ENCODE peak calls at places on chromosomes 4 and X, in ten cellular contexts. Q, X, C, J, T, L, F, R, Z and H are unnamed samples.

GRCh38 chr4:26454961-26455360 is 35.3 kb downstream of the CCKAR start:
- DNase-seq in T (no peak), C (no peak), R (no peak), F (no peak), L (no peak), Q (no peak), J (no peak), X (no peak), Z (no peak), H (no peak)

GRCh38 chrX:106912864-106913263 is 7.3 kb upstream of the CLDN2 start:
- DNase-seq in T (no peak), C (no peak), Q (peak; percentile 39), L (no peak), X (peak; percentile 61), R (peak; percentile 32), Z (no peak), F (no peak), J (no peak), H (no peak)

GRCh38 chr4:148315049-148315448 is 127.2 kb downstream of the NR3C2 start:
- DNase-seq in C (no peak), J (no peak), R (no peak), T (no peak), L (no peak), Z (no peak), F (no peak), X (no peak), Q (no peak), H (no peak)

GRCh38 chr4:40570348-40571077 is 59.2 kb downstream of the RBM47 start:
- DNase-seq in X (no peak), J (no peak), L (peak; percentile 52), R (no peak), Z (no peak), Q (no peak), C (no peak), T (no peak), F (no peak), H (no peak)

GRCh38 chr4:150173420-150173819 is 95.2 kb downstream of the DCLK2 start:
- DNase-seq in Z (no peak), F (no peak), L (no peak), R (no peak), T (no peak), J (no peak), Q (no peak), C (no peak), X (no peak), H (no peak)

GRCh38 chrX:76427560-76428242 is at the start of gene MAGEE1:
- DNase-seq in J (peak; percentile 71), L (peak; percentile 65), R (peak; percentile 55), X (peak; percentile 74), Q (peak; percentile 64), Z (peak; percentile 87), F (peak; percentile 83), T (peak; percentile 78), C (peak; percentile 74), H (peak; percentile 75)

GRCh38 chrX:19382500-19383145 is 38.9 kb downstream of the PDHA1 start:
- DNase-seq in F (peak; percentile 55), L (peak; percentile 28), X (peak; percentile 42), Z (peak; percentile 40), R (peak; percentile 37), C (no peak), T (no peak), Q (peak; percentile 50), J (no peak), H (no peak)

GRCh38 chr4:153039542-153040185 is 103.5 kb downstream of the FHDC1 start:
- DNase-seq in L (no peak), C (no peak), R (no peak), T (no peak), F (no peak), X (no peak), Z (no peak), Q (peak; percentile 0), J (no peak), H (no peak)

GRCh38 chr4:183506389-183506735 is 1.5 kb downstream of the ING2 start:
- DNase-seq in Z (no peak), Q (no peak), R (no peak), T (no peak), F (no peak), C (no peak), L (no peak), J (no peak), X (no peak), H (no peak)

GRCh38 chr4:73335717-73336116 is 68.4 kb upstream of the ALB start:
- DNase-seq in J (no peak), R (no peak), F (no peak), Q (no peak), C (no peak), L (no peak), T (no peak), X (no peak), Z (no peak), H (no peak)

GRCh38 chr4:153539058-153539826 is 73.1 kb downstream of the TMEM131L start:
- DNase-seq in J (no peak), T (no peak), C (no peak), R (no peak), F (peak; percentile 48), L (no peak), Z (no peak), X (no peak), Q (no peak), H (no peak)

GRCh38 chr4:8278009-8278395 is 8.4 kb downstream of the HTRA3 start:
- DNase-seq in X (peak; percentile 57), Q (peak; percentile 36), L (no peak), R (no peak), Z (peak; percentile 79), C (peak; percentile 36), F (no peak), J (peak; percentile 73), T (peak; percentile 38), H (no peak)

GRCh38 chrX:103918050-103918449 is 44.4 kb upstream of the TMSB15B start:
- DNase-seq in R (peak; percentile 51), F (peak; percentile 47), L (peak; percentile 32), Z (peak; percentile 77), T (no peak), C (no peak), X (peak; percentile 73), J (no peak), Q (peak; percentile 74), H (peak; percentile 13)

GRCh38 chrX:106220177-106220576 is 52.1 kb downstream of the PWWP3B start:
- DNase-seq in R (no peak), J (no peak), Z (no peak), F (no peak), X (no peak), L (no peak), Q (peak; percentile 7), T (no peak), C (no peak), H (no peak)

DNA sequence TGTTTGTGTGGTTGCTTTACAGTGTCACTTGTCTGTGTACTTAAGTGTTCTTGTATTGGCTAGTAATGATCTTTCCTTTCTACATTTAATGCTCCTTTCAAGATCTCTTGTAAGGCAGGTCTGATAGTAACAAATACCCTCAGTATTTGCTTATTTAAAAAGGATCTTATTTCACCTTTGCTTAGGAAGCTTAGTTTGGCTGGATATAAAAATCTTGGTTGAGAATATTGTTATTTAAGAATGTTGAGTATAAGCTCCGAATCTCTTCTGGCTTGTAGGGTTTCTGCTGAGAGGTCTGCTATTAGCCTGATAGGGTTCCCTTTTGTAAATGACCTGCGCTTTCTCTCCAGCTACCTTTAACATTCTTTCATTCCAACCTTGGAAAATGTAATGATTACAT is 35.7 kb downstream of the LCORL start:
- DNase-seq in T (no peak), Q (no peak), F (no peak), C (no peak), J (no peak), L (no peak), Z (no peak), X (no peak), R (no peak), H (no peak)
- H3K9me3 ChIP-seq in T (peaks cover 11% of the 10 kb centered on the region), Q (no peaks in the 10 kb centered on the region), F (no peaks in the 10 kb centered on the region), C (no peaks in the 10 kb centered on the region), J (peaks cover 6% of the 10 kb centered on the region), L (peaks cover 2% of the 10 kb centered on the region), Z (no peaks in the 10 kb centered on the region), X (no peaks in the 10 kb centered on the region), R (no peaks in the 10 kb centered on the region), H (peaks cover 8% of the 10 kb centered on the region)

DNA sequence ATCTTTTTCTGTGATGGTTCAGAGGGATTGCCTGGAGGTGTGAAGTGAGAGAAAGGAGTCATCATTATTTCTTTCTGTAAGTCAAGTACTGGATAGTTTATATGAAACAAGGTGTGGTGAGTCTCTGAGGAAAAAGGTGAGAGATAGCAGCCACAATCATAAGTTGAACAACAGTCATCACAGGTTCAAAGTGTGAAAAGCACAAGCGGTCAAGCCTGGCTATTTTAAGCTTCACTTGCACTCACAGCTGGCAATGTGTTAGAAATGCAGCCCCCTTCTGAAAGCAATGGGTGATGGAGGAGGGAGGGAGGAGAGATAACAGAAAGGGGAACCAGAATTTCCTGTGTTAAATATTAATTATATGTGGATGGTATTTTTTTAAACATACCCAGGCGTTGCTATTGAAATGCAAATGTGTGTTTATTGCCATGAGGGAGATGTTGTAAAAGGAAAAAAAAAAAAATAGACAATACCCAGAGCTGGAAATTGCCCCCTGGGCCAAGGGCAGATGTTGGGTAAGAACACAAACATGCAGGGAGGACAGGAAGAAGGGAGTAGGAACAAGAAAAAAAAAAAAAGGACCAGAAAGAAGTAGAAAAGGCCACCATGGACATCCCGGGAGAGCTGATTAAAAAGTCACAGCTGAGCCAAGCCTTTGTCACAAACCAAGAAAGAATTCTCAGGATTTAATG is 26.8 kb upstream of the BMP3 start:
- DNase-seq in X (no peak), R (peak; percentile 71), F (no peak), C (no peak), J (no peak), Z (no peak), L (no peak), Q (no peak), T (no peak), H (no peak)
- H3K9me3 ChIP-seq in X (no peaks in the 10 kb centered on the region), R (no peaks in the 10 kb centered on the region), F (no peaks in the 10 kb centered on the region), C (no peaks in the 10 kb centered on the region), J (no peaks in the 10 kb centered on the region), Z (no peaks in the 10 kb centered on the region), L (no peaks in the 10 kb centered on the region), Q (no peaks in the 10 kb centered on the region), T (no peaks in the 10 kb centered on the region), H (no peaks in the 10 kb centered on the region)

GRCh38 chr4:83604315-83604714 is 68.4 kb downstream of the GPAT3 start:
- DNase-seq in X (no peak), C (no peak), R (no peak), Z (no peak), Q (no peak), L (no peak), T (no peak), J (no peak), F (no peak), H (no peak)
- H3K9me3 ChIP-seq in X (no peaks in the 10 kb centered on the region), C (no peaks in the 10 kb centered on the region), R (no peaks in the 10 kb centered on the region), Z (no peaks in the 10 kb centered on the region), Q (no peaks in the 10 kb centered on the region), L (no peaks in the 10 kb centered on the region), T (no peaks in the 10 kb centered on the region), J (no peaks in the 10 kb centered on the region), F (no peaks in the 10 kb centered on the region), H (no peaks in the 10 kb centered on the region)

DNA sequence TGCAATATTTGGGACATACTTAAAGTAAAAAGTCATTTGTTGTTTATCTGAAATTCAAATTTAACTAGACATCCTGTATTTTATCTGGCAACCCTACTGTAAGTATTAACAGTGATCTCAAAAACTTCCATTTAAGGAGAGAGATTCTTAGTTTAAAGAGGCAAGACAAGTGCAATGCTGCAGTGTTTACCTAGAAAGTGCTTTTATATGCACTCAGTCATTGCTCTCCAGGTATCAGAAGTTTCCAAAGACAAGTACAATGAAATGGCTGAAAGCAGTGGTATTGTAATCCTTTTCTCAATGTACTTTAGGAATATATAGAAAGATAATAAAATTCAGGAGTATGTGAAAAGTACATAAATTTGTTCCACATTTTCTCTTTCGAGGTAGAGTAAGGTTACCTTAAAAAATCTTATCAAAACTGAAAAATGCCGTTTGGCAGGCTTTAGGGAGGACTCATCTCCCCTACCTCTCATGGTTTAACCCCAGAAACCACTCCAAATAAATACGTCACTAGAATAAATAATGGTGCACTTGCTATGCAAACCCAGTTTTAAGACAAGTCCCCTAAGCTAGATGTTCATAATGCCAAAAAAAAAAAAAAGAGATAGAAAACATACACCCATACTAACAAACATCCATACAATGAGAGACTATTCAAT is 45.7 kb downstream of the ELF2 start:
- DNase-seq in L (no peak), T (no peak), R (no peak), X (no peak), Q (no peak), J (no peak), F (no peak), Z (no peak), C (no peak), H (no peak)
- H3K9me3 ChIP-seq in L (no peaks in the 10 kb centered on the region), T (no peaks in the 10 kb centered on the region), R (no peaks in the 10 kb centered on the region), X (no peaks in the 10 kb centered on the region), Q (no peaks in the 10 kb centered on the region), J (no peaks in the 10 kb centered on the region), F (no peaks in the 10 kb centered on the region), Z (no peaks in the 10 kb centered on the region), C (no peaks in the 10 kb centered on the region), H (no peaks in the 10 kb centered on the region)